ENCODE peak calls at places on chromosome 1, in five cellular contexts. N is activated T-helper 1 cell treated with anti-CD3 and anti-CD28 coated beads, Interleukin-2, amount 50 U/mL, for 16 hours; F is HFFc6; M is T-helper 1 cell; C is activated T-cell treated with anti-CD3 and anti-CD28 coated beads for 1 hour. W is an unnamed sample.

GRCh38 chr1:56502700-56503245 is 76.6 kb downstream of the PLPP3 start:
- DNase-seq in N (no peak), F (peak; percentile 7), M (no peak), C (no peak), W (no peak)

GRCh38 chr1:214281902-214282695 is 1.1 kb downstream of the SMYD2 start:
- DNase-seq in N (no peak), F (peak; percentile 65), M (no peak), C (no peak), W (no peak)

GRCh38 chr1:235901461-235901860 is 34.8 kb upstream of the LYST start:
- DNase-seq in N (no peak), F (peak; percentile 63), M (no peak), C (no peak), W (no peak)

GRCh38 chr1:173330149-173330951 is 123.2 kb upstream of the TNFSF4 start:
- DNase-seq in N (no peak), F (peak; percentile 55), M (no peak), C (no peak), W (no peak)

GRCh38 chr1:243930822-243931671 is 81.0 kb upstream of the AKT3 start:
- DNase-seq in N (no peak), F (no peak), M (no peak), C (no peak), W (no peak)

GRCh38 chr1:232880354-232880753 is 70.1 kb upstream of the NTPCR start:
- DNase-seq in N (no peak), F (no peak), M (no peak), C (no peak), W (peak; percentile 26)

GRCh38 chr1:159964144-159964543 is 10.1 kb upstream of the SLAMF9 start:
- DNase-seq in N (no peak), F (no peak), M (no peak), C (no peak), W (no peak)

GRCh38 chr1:60833173-60833572 is 249.2 kb upstream of the NFIA start:
- DNase-seq in N (no peak), F (no peak), M (no peak), C (no peak), W (no peak)

GRCh38 chr1:101739826-101740330 is 256.8 kb downstream of the OLFM3 start:
- DNase-seq in N (no peak), F (no peak), M (no peak), C (no peak), W (no peak)

GRCh38 chr1:26161408-26162219 is 2.7 kb downstream of the FAM110D start:
- DNase-seq in N (no peak), F (no peak), M (peak; percentile 34), C (no peak), W (peak; percentile 54)

GRCh38 chr1:30286241-30286983 is 437.0 kb downstream of the MATN1 start:
- DNase-seq in N (no peak), F (no peak), M (no peak), C (no peak), W (no peak)

GRCh38 chr1:3690282-3691065 is 38.2 kb downstream of the TP73 start:
- DNase-seq in N (no peak), F (no peak), M (no peak), C (no peak), W (no peak)

GRCh38 chr1:27785763-27786162 is 12.7 kb downstream of the STX12 start:
- DNase-seq in N (no peak), F (peak; percentile 44), M (no peak), C (no peak), W (no peak)

GRCh38 chr1:206803221-206803730 is 31.0 kb upstream of the IL10 start:
- DNase-seq in N (peak; percentile 42), F (no peak), M (peak; percentile 69), C (peak; percentile 47), W (peak; percentile 71)

GRCh38 chr1:233627823-233628222 is 13.9 kb downstream of the KCNK1 start:
- DNase-seq in N (no peak), F (no peak), M (no peak), C (no peak), W (no peak)

GRCh38 chr1:202624781-202625108 is 85.5 kb downstream of the SYT2 start:
- DNase-seq in N (no peak), F (no peak), M (no peak), C (no peak), W (no peak)

GRCh38 chr1:181021811-181022434 is 747 bp downstream of the STX6 start:
- DNase-seq in N (peak; percentile 26), F (peak; percentile 65), M (peak; percentile 44), C (no peak), W (peak; percentile 79)